ENCODE peak calls at places on chromosomes 4 and X, in five cellular contexts. Y, W, I, J and R are unnamed samples.

GRCh38 chr4:146232131-146232722 is 17.9 kb downstream of the REELD1 start:
- DNase-seq in I (no peak), Y (no peak), J (no peak), W (no peak), R (no peak)

GRCh38 chr4:174217273-174218126 is 66.0 kb downstream of the FBXO8 start:
- DNase-seq in J (no peak), Y (no peak), W (no peak), I (no peak), R (no peak)

GRCh38 chr4:40850496-40850895 is 100.7 kb downstream of the NSUN7 start:
- DNase-seq in I (no peak), J (no peak), Y (no peak), W (no peak), R (no peak)

GRCh38 chrX:137425273-137425902 is 140.5 kb upstream of the ZIC3 start:
- DNase-seq in J (no peak), W (no peak), Y (no peak), I (no peak), R (no peak)

GRCh38 chr4:166091146-166091545 is 218.1 kb downstream of the TLL1 start:
- DNase-seq in J (no peak), W (no peak), Y (no peak), I (no peak), R (no peak)

GRCh38 chr4:108163352-108163751 is 5.4 kb downstream of the LEF1 start:
- DNase-seq in Y (no peak), I (no peak), W (no peak), J (no peak), R (no peak)

GRCh38 chr4:78372282-78372988 is 179.1 kb upstream of the ANXA3 start:
- DNase-seq in J (no peak), Y (no peak), I (no peak), W (peak), R (no peak)

GRCh38 chr4:7928711-7929505 is 10.8 kb downstream of the AFAP1 start:
- DNase-seq in I (no peak), W (no peak), Y (no peak), J (no peak), R (no peak)